ENCODE peak calls at places on chromosomes 2 and 18, in eight cellular contexts. W is T-helper 17 cell; E is astrocyte; S is activated naive CD8-positive, alpha-beta T cell treated with anti-CD3 and anti-CD28 coated beads for 36 hours; K is neural crest cell; I is sciatic nerve; R is HEK293T; C is GM04504. X is an unnamed sample.

GRCh38 chr2:233700028-233700635 is 7.4 kb downstream of the UGT1A6 start:
- DNase-seq in S (no peak), I (no peak), K (no peak), E (peak), W (no peak), R (no peak), C (no peak), X (no peak)

GRCh38 chr2:43057026-43057741 is 169.2 kb downstream of the ZFP36L2 start:
- DNase-seq in W (no peak), S (no peak), K (no peak), E (no peak), R (no peak), C (no peak), I (peak), X (no peak)

GRCh38 chr2:201255468-201255867 is 4.9 kb upstream of the CASP8 start:
- DNase-seq in I (no peak), K (no peak), S (no peak), W (no peak), C (no peak), E (no peak), R (no peak), X (no peak)

GRCh38 chr2:46310446-46310845 is 13.2 kb downstream of the EPAS1 start:
- DNase-seq in E (no peak), W (no peak), I (no peak), S (no peak), C (no peak), K (no peak), R (no peak), X (no peak)

GRCh38 chr2:169462896-169463695 is 16.2 kb upstream of the BBS5 start:
- DNase-seq in E (peak), K (no peak), R (no peak), C (peak), I (no peak), S (no peak), W (no peak), X (no peak)

GRCh38 chr2:158482594-158482993 is 25.8 kb downstream of the PKP4 start:
- DNase-seq in C (no peak), W (no peak), R (no peak), I (no peak), S (no peak), K (no peak), E (peak), X (no peak)

GRCh38 chr2:112154246-112155110 is 16.3 kb downstream of the FBLN7 start:
- DNase-seq in K (no peak), C (no peak), S (peak), W (no peak), I (no peak), R (no peak), E (no peak), X (no peak)

GRCh38 chr2:239605976-239606375 is 205.2 kb upstream of the HDAC4 start:
- DNase-seq in W (no peak), R (no peak), I (peak), E (no peak), K (no peak), C (no peak), S (no peak), X (no peak)

GRCh38 chr2:153373510-153374279 is 104.9 kb downstream of the RPRM start:
- DNase-seq in I (no peak), S (no peak), R (no peak), C (no peak), E (no peak), K (no peak), W (no peak), X (no peak)

GRCh38 chr18:25805323-25805722 is 285.1 kb downstream of the SS18 start:
- DNase-seq in C (peak), W (no peak), R (no peak), E (peak), I (no peak), S (no peak), K (no peak), X (no peak)

GRCh38 chr2:12858786-12859185 is 142.1 kb downstream of the TRIB2 start:
- DNase-seq in S (no peak), K (no peak), E (no peak), R (no peak), I (no peak), W (no peak), C (peak), X (no peak)

GRCh38 chr2:102145107-102145506 is 2.6 kb downstream of the IL1R1 start:
- DNase-seq in E (no peak), I (no peak), K (no peak), W (no peak), R (no peak), S (no peak), C (no peak), X (no peak)

GRCh38 chr2:186889291-186889886 is 40.4 kb upstream of the ZSWIM2 start:
- DNase-seq in K (no peak), R (no peak), W (no peak), S (no peak), E (no peak), C (no peak), I (no peak), X (no peak)

GRCh38 chr18:73551211-73551610 is 596.4 kb downstream of the FBXO15 start:
- DNase-seq in C (no peak), I (no peak), R (no peak), E (no peak), S (no peak), W (no peak), K (no peak), X (no peak)

GRCh38 chr2:63743976-63744331 is 97.7 kb upstream of the UGP2 start:
- DNase-seq in K (no peak), W (no peak), C (no peak), R (no peak), I (no peak), E (no peak), S (no peak), X (no peak)

GRCh38 chr2:231168460-231169139 is 29.8 kb upstream of the ARMC9 start:
- DNase-seq in I (no peak), E (no peak), C (no peak), R (no peak), W (no peak), K (no peak), S (no peak), X (no peak)

GRCh38 chr2:2107140-2107539 is 223.9 kb downstream of the MYT1L start:
- DNase-seq in W (no peak), C (no peak), K (no peak), R (no peak), S (no peak), I (no peak), E (no peak), X (no peak)

GRCh38 chr2:235508371-235509160 is 14.7 kb downstream of the AGAP1 start:
- DNase-seq in C (no peak), S (no peak), K (no peak), W (no peak), E (no peak), I (no peak), R (no peak), X (no peak)

GRCh38 chr2:240402566-240403295 is 32.7 kb upstream of the GPC1 start:
- DNase-seq in R (no peak), K (no peak), S (no peak), C (no peak), W (no peak), I (no peak), E (no peak), X (peak)

GRCh38 chr2:1590611-1591460 is 153.5 kb downstream of the PXDN start:
- DNase-seq in C (no peak), W (no peak), K (no peak), R (no peak), E (no peak), S (no peak), I (no peak), X (no peak)

GRCh38 chr2:104849618-104850097 is 4.3 kb upstream of the POU3F3 start:
- DNase-seq in R (no peak), S (peak), I (no peak), K (peak), C (no peak), E (peak), W (no peak), X (peak)

GRCh38 chr2:120930236-120930635 is 194.6 kb downstream of the GLI2 start:
- DNase-seq in R (no peak), S (no peak), W (no peak), E (peak), C (no peak), K (no peak), I (no peak), X (no peak)

GRCh38 chr2:239263937-239264837 is 136.6 kb downstream of the HDAC4 start:
- DNase-seq in W (no peak), S (peak), I (no peak), E (peak), K (no peak), C (no peak), R (no peak), X (peak)

GRCh38 chr2:213171147-213171546 is 19.7 kb upstream of the IKZF2 start:
- DNase-seq in C (no peak), S (no peak), E (no peak), K (no peak), R (no peak), I (no peak), W (no peak), X (no peak)

GRCh38 chr18:46915800-46916550 is 1.3 kb downstream of the PIAS2 start:
- DNase-seq in S (no peak), I (no peak), R (no peak), W (no peak), E (no peak), C (no peak), K (no peak), X (no peak)

GRCh38 chr2:197897944-197898678 is 93.7 kb downstream of the PLCL1 start:
- DNase-seq in K (no peak), S (no peak), I (no peak), C (no peak), W (no peak), E (no peak), R (no peak), X (no peak)

GRCh38 chr2:81706856-81707255 is 1402.3 kb upstream of the LRRTM1 start:
- DNase-seq in I (no peak), S (no peak), E (no peak), K (no peak), C (no peak), R (no peak), W (no peak), X (no peak)

GRCh38 chr2:44075536-44075935 is 79.7 kb upstream of the LRPPRC start:
- DNase-seq in S (no peak), C (peak), W (no peak), I (no peak), E (peak), K (no peak), R (no peak), X (no peak)

GRCh38 chr2:96345403-96345802 is 9.8 kb downstream of the NCAPH start:
- DNase-seq in E (no peak), I (no peak), W (no peak), R (peak), S (no peak), C (no peak), K (no peak), X (no peak)

GRCh38 chr2:122960727-122961641 is 1064.1 kb upstream of the CNTNAP5 start:
- DNase-seq in R (no peak), I (no peak), K (no peak), S (no peak), C (no peak), W (no peak), E (peak), X (no peak)

GRCh38 chr2:138516030-138516704 is 14.6 kb downstream of the SPOPL start:
- DNase-seq in S (no peak), R (no peak), C (no peak), E (peak), I (no peak), W (no peak), K (no peak), X (no peak)

GRCh38 chr18:61851940-61852451 is 40.8 kb downstream of the RNF152 start:
- DNase-seq in C (no peak), R (no peak), S (no peak), E (peak), K (no peak), I (no peak), W (no peak), X (no peak)

GRCh38 chr2:84963692-84964405 is 7.1 kb upstream of the KCMF1 start:
- DNase-seq in R (no peak), C (peak), K (no peak), E (peak), W (no peak), I (peak), S (no peak), X (no peak)

X was measured in stimulated activated naive CD8-positive, alpha-beta T cell treated with anti-CD3 and anti-CD28 coated beads, Interleukin-15, Interleukin-2, amounts not matched to agents 100 U/mL and 50 U/mL, for 24 hours.